ENCODE peak calls at places on chromosomes 12 and 14, in five cellular contexts. B, H, Z, E and G are unnamed samples.

GRCh38 chr12:102029148-102029547 is 32.6 kb downstream of the WASHC3 start:
- DNase-seq in B (no peak), H (no peak), Z (no peak), E (no peak), G (peak)

GRCh38 chr12:115204957-115205754 is 521.2 kb upstream of the TBX3 start:
- DNase-seq in B (peak), H (peak), Z (no peak), E (no peak), G (peak)

GRCh38 chr12:54251667-54252284 is 28.1 kb downstream of the CBX5 start:
- DNase-seq in B (peak), H (peak), Z (no peak), E (no peak), G (peak)

GRCh38 chr12:100794441-100795192 is at the start of gene ANO4:
- DNase-seq in B (no peak), H (no peak), Z (no peak), E (no peak), G (no peak)

GRCh38 chr12:132158677-132159554 is 14.7 kb downstream of the NOC4L start:
- DNase-seq in B (no peak), H (no peak), Z (no peak), E (peak), G (no peak)

GRCh38 chr12:27619308-27619707 is 76.9 kb upstream of the REP15 start:
- DNase-seq in B (peak), H (peak), Z (peak), E (no peak), G (peak)

GRCh38 chr14:99187858-99188257 is 84.1 kb downstream of the BCL11B start:
- DNase-seq in B (no peak), H (no peak), Z (no peak), E (no peak), G (no peak)

GRCh38 chr12:54304187-54304810 is 3.5 kb upstream of the NFE2 start:
- DNase-seq in B (no peak), H (peak), Z (no peak), E (peak), G (no peak)

GRCh38 chr12:121495746-121496145 is 85.1 kb downstream of the KDM2B start:
- DNase-seq in B (no peak), H (no peak), Z (no peak), E (no peak), G (no peak)

GRCh38 chr14:29584992-29585391 is 342.7 kb downstream of the PRKD1 start:
- DNase-seq in B (peak), H (peak), Z (peak), E (peak), G (peak)

GRCh38 chr12:2317819-2318218 is 265.0 kb downstream of the CACNA1C start:
- DNase-seq in B (no peak), H (no peak), Z (no peak), E (no peak), G (no peak)

GRCh38 chr12:127006972-127007371 is 1260.0 kb upstream of the TMEM132C start:
- DNase-seq in B (no peak), H (no peak), Z (no peak), E (no peak), G (no peak)

GRCh38 chr14:105890474-105891220 is 364.3 kb downstream of the TMEM121 start:
- DNase-seq in B (no peak), H (no peak), Z (no peak), E (no peak), G (no peak)

GRCh38 chr14:44112774-44113460 is 394.2 kb downstream of the FSCB start:
- DNase-seq in B (no peak), H (peak), Z (no peak), E (no peak), G (no peak)

GRCh38 chr12:22029491-22029890 is 16.5 kb upstream of the CMAS start:
- DNase-seq in B (no peak), H (no peak), Z (no peak), E (no peak), G (no peak)

GRCh38 chr12:57110189-57111045 is 745 bp downstream of the STAT6 start:
- DNase-seq in B (no peak), H (no peak), Z (no peak), E (peak), G (peak)

GRCh38 chr14:106790189-106791036 is 1264.0 kb downstream of the TMEM121 start:
- DNase-seq in B (no peak), H (no peak), Z (no peak), E (peak), G (no peak)

GRCh38 chr14:35306114-35306513 is 13.9 kb downstream of the PSMA6 start:
- DNase-seq in B (no peak), H (no peak), Z (no peak), E (no peak), G (no peak)

GRCh38 chr12:78271546-78271945 is 440.9 kb downstream of the NAV3 start:
- DNase-seq in B (no peak), H (peak), Z (no peak), E (no peak), G (peak)

GRCh38 chr12:71972441-71973074 is 33.9 kb downstream of the TPH2 start:
- DNase-seq in B (no peak), H (no peak), Z (no peak), E (no peak), G (no peak)

DNA sequence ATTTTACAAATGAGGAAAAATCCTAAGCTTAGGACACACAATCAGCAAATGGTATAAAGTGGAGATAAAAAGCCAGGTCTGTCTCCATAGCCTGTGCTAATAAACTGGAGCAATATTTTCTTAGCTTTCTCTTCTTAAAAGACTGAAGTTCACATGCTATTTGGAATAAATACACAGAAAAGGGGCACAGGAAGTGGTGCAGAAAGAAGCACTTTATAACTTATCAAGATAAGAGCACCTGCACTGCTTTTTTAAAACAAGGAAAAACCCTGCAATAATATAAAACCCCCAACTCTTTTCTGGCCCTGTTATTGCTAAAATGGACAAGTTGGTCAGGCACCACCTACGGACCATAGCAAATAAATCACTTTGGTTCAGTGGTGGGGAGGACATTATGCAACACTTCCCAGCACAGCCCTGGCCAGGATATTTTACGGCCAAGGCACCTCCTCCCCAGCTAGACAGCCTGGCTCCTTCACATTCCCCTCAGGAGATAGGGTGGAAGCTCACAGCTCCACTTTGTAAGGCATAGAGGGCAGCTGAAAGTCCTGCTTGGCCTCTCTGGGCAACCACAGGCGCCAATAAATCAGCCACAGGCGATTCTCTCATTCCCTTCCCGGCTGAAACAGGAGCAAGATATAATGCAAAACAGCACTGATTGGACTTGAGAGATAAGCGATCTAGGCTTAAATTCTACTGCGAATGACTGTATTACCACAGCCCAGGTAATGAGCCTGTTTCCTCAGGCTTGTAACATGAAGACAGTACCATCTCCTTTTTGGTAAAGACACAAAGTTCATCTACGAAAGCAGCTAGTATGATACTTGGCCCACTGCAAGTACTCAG is 2.1 kb downstream of the ZBTB25 start:
- DNase-seq in B (peak), H (peak), Z (no peak), E (peak), G (peak)
- H3K4me3 ChIP-seq in B (peak), H (peak), Z (peak), E (peak), G (peak)

DNA sequence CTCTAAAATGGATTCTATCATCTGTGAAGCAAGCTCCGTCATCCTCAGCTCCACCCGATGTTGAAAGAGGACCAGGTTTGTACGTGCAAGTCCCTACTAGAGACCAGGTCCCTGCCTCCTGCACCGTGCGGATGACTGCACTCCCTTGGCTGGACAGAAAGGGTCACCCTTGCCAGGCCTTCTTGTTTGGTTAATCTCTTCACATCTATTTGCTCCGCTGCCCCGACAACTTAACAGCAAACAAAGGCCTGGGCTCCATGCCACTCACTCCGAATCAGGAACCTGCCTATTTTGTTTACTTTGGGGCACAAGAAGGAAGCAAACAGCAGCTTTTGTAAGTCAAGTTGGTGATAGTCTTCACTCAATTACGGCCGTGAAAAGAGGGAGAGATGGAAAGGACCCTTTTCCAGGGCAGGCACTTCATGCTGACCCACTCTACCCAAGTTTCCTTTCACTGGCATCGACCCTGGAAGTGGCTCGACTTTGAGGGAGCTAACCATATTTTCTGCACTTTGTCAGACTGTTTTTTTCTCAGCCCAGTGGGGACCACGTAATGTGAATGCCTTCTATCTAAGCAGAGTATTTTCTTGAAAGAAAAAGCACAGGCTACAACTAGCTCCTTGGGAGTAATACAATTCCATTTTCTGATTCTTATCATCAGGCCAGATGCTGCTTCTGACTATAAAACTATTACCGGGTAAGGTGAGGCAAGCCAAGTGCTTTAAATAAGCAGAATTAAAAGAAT is 202.6 kb downstream of the FOXN3 start:
- DNase-seq in B (no peak), H (no peak), Z (no peak), E (peak), G (no peak)
- TF ChIP-seq CTCF in B (no peak), H (no peak), Z (no peak), E (peak), G (no peak)

GRCh38 chr12:32301216-32301615 is 98.1 kb upstream of the FGD4 start:
- DNase-seq in B (no peak), H (no peak), Z (no peak), E (no peak), G (no peak)
- H3K4me3 ChIP-seq in B (no peak), H (no peak), Z (no peak), E (no peak), G (no peak)

GRCh38 chr14:24339284-24340151 is at the start of gene RIPK3:
- DNase-seq in B (no peak), H (no peak), Z (no peak), E (peak), G (no peak)
- TF ChIP-seq CTCF in B (no peak), H (no peak), Z (no peak), E (no peak), G (no peak)

DNA sequence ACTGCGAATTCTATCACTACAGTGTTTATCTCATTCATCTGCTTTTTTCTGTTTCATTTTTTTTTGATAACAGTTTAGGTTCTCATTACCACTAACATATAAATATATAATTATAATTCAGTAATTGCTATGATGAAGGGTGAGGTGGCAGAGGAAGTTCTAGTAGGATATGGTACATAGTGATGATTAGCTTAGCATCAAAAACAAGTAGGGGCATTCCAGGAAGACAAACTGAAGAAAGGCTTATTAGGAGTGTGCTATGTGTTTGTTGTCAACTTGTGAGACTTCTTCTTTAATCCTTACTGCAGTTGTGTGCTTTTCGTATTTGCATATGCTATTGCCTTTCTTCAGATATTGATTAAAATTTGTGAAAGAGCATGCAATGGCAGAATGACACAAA is 20.6 kb downstream of the FUT8 start:
- DNase-seq in B (no peak), H (no peak), Z (no peak), E (no peak), G (no peak)
- H3K4me3 ChIP-seq in B (no peak), H (no peak), Z (no peak), E (no peak), G (no peak)

GRCh38 chr14:93975791-93976476 is 436 bp downstream of the ASB2 start:
- DNase-seq in B (no peak), H (no peak), Z (no peak), E (peak), G (peak)
- TF ChIP-seq CTCF in B (no peak), H (no peak), Z (peak), E (peak), G (no peak)